ENCODE peak calls at places on chromosome X, in five cellular contexts. U is psoas muscle; M is progenitor cell of endocrine pancreas; I is CD8-positive, alpha-beta memory T cell; K is A673. Q is an unnamed sample.

GRCh38 chrX:31209005-31209612 is 137.3 kb upstream of the FTHL17 start:
- DNase-seq in U (no peak), M (no peak), I (no peak), K (peak), Q (no peak)

GRCh38 chrX:110346681-110347080 is 12.0 kb upstream of the RTL9 start:
- DNase-seq in U (no peak), M (no peak), I (no peak), K (no peak), Q (no peak)

GRCh38 chrX:118164138-118164537 is 47.5 kb upstream of the KLHL13 start:
- DNase-seq in U (no peak), M (no peak), I (no peak), K (no peak), Q (no peak)

GRCh38 chrX:43958529-43958928 is 14.7 kb downstream of the NDP start:
- DNase-seq in U (no peak), M (no peak), I (peak), K (peak), Q (peak)

GRCh38 chrX:111649641-111650040 is 31.3 kb upstream of the ALG13 start:
- DNase-seq in U (no peak), M (no peak), I (no peak), K (no peak), Q (no peak)

GRCh38 chrX:3545901-3546300 is 167.5 kb downstream of the PRKX start:
- DNase-seq in U (no peak), M (no peak), I (no peak), K (no peak), Q (no peak)

GRCh38 chrX:46208225-46208854 is 336.9 kb downstream of the ZNF674 start:
- DNase-seq in U (no peak), M (no peak), I (no peak), K (peak), Q (no peak)

GRCh38 chrX:111409326-111409725 is 2.7 kb downstream of the DCX start:
- DNase-seq in U (no peak), M (no peak), I (no peak), K (no peak), Q (no peak)

GRCh38 chrX:38654302-38654701 is 93.0 kb downstream of the TSPAN7 start:
- DNase-seq in U (no peak), M (no peak), I (no peak), K (peak), Q (peak)

GRCh38 chrX:47595701-47596655 is 13.7 kb downstream of the TIMP1 start:
- DNase-seq in U (no peak), M (no peak), I (no peak), K (no peak), Q (no peak)

GRCh38 chrX:148958896-148959295 is 458.5 kb downstream of the AFF2 start:
- DNase-seq in U (no peak), M (no peak), I (no peak), K (no peak), Q (no peak)

GRCh38 chrX:10326578-10326977 is 169.8 kb downstream of the CLCN4 start:
- DNase-seq in U (no peak), M (no peak), I (no peak), K (peak), Q (peak)

GRCh38 chrX:57528670-57529255 is 63.0 kb upstream of the ZXDB start:
- DNase-seq in U (no peak), M (no peak), I (peak), K (peak), Q (peak)

GRCh38 chrX:49106930-49107329 is 16.6 kb downstream of the GPKOW start:
- DNase-seq in U (peak), M (no peak), I (no peak), K (peak), Q (no peak)

GRCh38 chrX:47210661-47211425 is 7.6 kb upstream of the CDK16 start:
- DNase-seq in U (peak), M (no peak), I (no peak), K (no peak), Q (no peak)

GRCh38 chrX:33357606-33358005 is 146.3 kb upstream of the DMD start:
- DNase-seq in U (peak), M (no peak), I (no peak), K (no peak), Q (no peak)

GRCh38 chrX:111652719-111653118 is 28.3 kb upstream of the ALG13 start:
- DNase-seq in U (no peak), M (no peak), I (no peak), K (no peak), Q (peak)

GRCh38 chrX:153763298-153763932 is 634 bp upstream of the PLXNB3 start:
- DNase-seq in U (peak), M (no peak), I (no peak), K (no peak), Q (no peak)

GRCh38 chrX:1009771-1010170 is 202.7 kb downstream of the CRLF2 start:
- DNase-seq in U (no peak), M (no peak), I (no peak), K (no peak), Q (peak)

GRCh38 chrX:96407501-96407900 is 277.1 kb upstream of the DIAPH2 start:
- DNase-seq in U (no peak), M (no peak), I (no peak), K (no peak), Q (no peak)

GRCh38 chrX:149131780-149132179 is 373.3 kb downstream of the IDS start:
- DNase-seq in U (no peak), M (no peak), I (no peak), K (no peak), Q (no peak)

GRCh38 chrX:30883141-30883540 is 5.9 kb downstream of the TAB3 start:
- DNase-seq in U (no peak), M (no peak), I (no peak), K (no peak), Q (no peak)